ENCODE peak calls at places on chromosome 11, in seven cellular contexts. One of them, this sample, is unnamed.

GRCh38 chr11:2762451-2762850 is 62.7 kb upstream of the KCNQ1OT1 start:
- DNase-seq in SK-N-SH: no peak
- DNase-seq in GM12878: no peak
- DNase-seq in HCT116: no peak
- DNase-seq in K562: no peak
- DNase-seq in HepG2: no peak
- DNase-seq in H1: no peak
- DNase-seq in this sample: no peak

GRCh38 chr11:44065161-44065571 is 904 bp upstream of the ACCS start:
- DNase-seq in K562: no peak
- DNase-seq in H1: peak
- DNase-seq in GM12878: no peak
- DNase-seq in HepG2: no peak
- DNase-seq in HCT116: no peak
- DNase-seq in SK-N-SH: no peak
- DNase-seq in this sample: no peak

GRCh38 chr11:120727752-120728151 is 216.2 kb downstream of the GRIK4 start:
- DNase-seq in K562: no peak
- DNase-seq in GM12878: no peak
- DNase-seq in H1: no peak
- DNase-seq in HepG2: no peak
- DNase-seq in HCT116: no peak
- DNase-seq in SK-N-SH: no peak
- DNase-seq in this sample: no peak

GRCh38 chr11:2166091-2166851 is 5.3 kb upstream of the INS start:
- DNase-seq in GM12878: no peak
- DNase-seq in HCT116: no peak
- DNase-seq in SK-N-SH: no peak
- DNase-seq in K562: peak
- DNase-seq in HepG2: no peak
- DNase-seq in H1: no peak
- DNase-seq in this sample: no peak

GRCh38 chr11:15615412-15616096 is 500.8 kb downstream of the INSC start:
- DNase-seq in HepG2: no peak
- DNase-seq in H1: no peak
- DNase-seq in K562: no peak
- DNase-seq in GM12878: no peak
- DNase-seq in HCT116: no peak
- DNase-seq in SK-N-SH: no peak
- DNase-seq in this sample: no peak

GRCh38 chr11:25377466-25377865 is 880.6 kb downstream of the LUZP2 start:
- DNase-seq in K562: no peak
- DNase-seq in H1: no peak
- DNase-seq in GM12878: no peak
- DNase-seq in SK-N-SH: no peak
- DNase-seq in HCT116: no peak
- DNase-seq in HepG2: no peak
- DNase-seq in this sample: no peak

GRCh38 chr11:16358726-16359125 is 2.4 kb upstream of the SOX6 start:
- DNase-seq in HCT116: no peak
- DNase-seq in HepG2: no peak
- DNase-seq in K562: no peak
- DNase-seq in GM12878: no peak
- DNase-seq in H1: no peak
- DNase-seq in SK-N-SH: no peak
- DNase-seq in this sample: no peak

GRCh38 chr11:12871788-12872321 is 137.3 kb upstream of the RASSF10 start:
- DNase-seq in HCT116: no peak
- DNase-seq in H1: no peak
- DNase-seq in K562: peak
- DNase-seq in GM12878: no peak
- DNase-seq in HepG2: no peak
- DNase-seq in SK-N-SH: no peak
- DNase-seq in this sample: no peak

GRCh38 chr11:26849009-26849408 is 127.1 kb upstream of the SLC5A12 start:
- DNase-seq in HepG2: no peak
- DNase-seq in GM12878: no peak
- DNase-seq in HCT116: no peak
- DNase-seq in H1: no peak
- DNase-seq in K562: no peak
- DNase-seq in SK-N-SH: no peak
- DNase-seq in this sample: no peak

GRCh38 chr11:130992788-130993187 is 76.5 kb upstream of the SNX19 start:
- DNase-seq in HCT116: no peak
- DNase-seq in HepG2: no peak
- DNase-seq in K562: no peak
- DNase-seq in SK-N-SH: no peak
- DNase-seq in H1: no peak
- DNase-seq in GM12878: no peak
- DNase-seq in this sample: no peak

GRCh38 chr11:62507023-62507422 is 39.6 kb downstream of the AHNAK start:
- DNase-seq in HCT116: no peak
- DNase-seq in SK-N-SH: no peak
- DNase-seq in GM12878: no peak
- DNase-seq in K562: no peak
- DNase-seq in HepG2: no peak
- DNase-seq in H1: no peak
- DNase-seq in this sample: no peak

GRCh38 chr11:115623021-115623451 is 118.8 kb upstream of the CADM1 start:
- DNase-seq in HepG2: peak
- DNase-seq in HCT116: no peak
- DNase-seq in SK-N-SH: no peak
- DNase-seq in GM12878: no peak
- DNase-seq in K562: no peak
- DNase-seq in H1: no peak
- DNase-seq in this sample: peak
- H3K27ac ChIP-seq in HepG2: no peak
- H3K27ac ChIP-seq in HCT116: no peak
- H3K27ac ChIP-seq in SK-N-SH: no peak
- H3K27ac ChIP-seq in GM12878: no peak
- H3K27ac ChIP-seq in K562: no peak
- H3K27ac ChIP-seq in H1: no peak
- H3K27ac ChIP-seq in this sample: no peak

GRCh38 chr11:103985041-103985440 is 51.4 kb upstream of the DDI1 start:
- DNase-seq in H1: no peak
- DNase-seq in HepG2: no peak
- DNase-seq in SK-N-SH: no peak
- DNase-seq in HCT116: no peak
- DNase-seq in K562: no peak
- DNase-seq in GM12878: no peak
- DNase-seq in this sample: no peak

GRCh38 chr11:103987631-103988594 is 48.5 kb upstream of the DDI1 start:
- DNase-seq in GM12878: no peak
- DNase-seq in HepG2: no peak
- DNase-seq in SK-N-SH: no peak
- DNase-seq in K562: no peak
- DNase-seq in H1: peak
- DNase-seq in HCT116: no peak
- DNase-seq in this sample: no peak

GRCh38 chr11:103993502-103993901 is 42.9 kb upstream of the DDI1 start:
- DNase-seq in HCT116: no peak
- DNase-seq in GM12878: no peak
- DNase-seq in K562: no peak
- DNase-seq in SK-N-SH: no peak
- DNase-seq in HepG2: no peak
- DNase-seq in H1: no peak
- DNase-seq in this sample: no peak

GRCh38 chr11:103994111-103994510 is 42.3 kb upstream of the DDI1 start:
- DNase-seq in H1: no peak
- DNase-seq in GM12878: no peak
- DNase-seq in HCT116: no peak
- DNase-seq in SK-N-SH: no peak
- DNase-seq in HepG2: no peak
- DNase-seq in K562: no peak
- DNase-seq in this sample: no peak

DNA sequence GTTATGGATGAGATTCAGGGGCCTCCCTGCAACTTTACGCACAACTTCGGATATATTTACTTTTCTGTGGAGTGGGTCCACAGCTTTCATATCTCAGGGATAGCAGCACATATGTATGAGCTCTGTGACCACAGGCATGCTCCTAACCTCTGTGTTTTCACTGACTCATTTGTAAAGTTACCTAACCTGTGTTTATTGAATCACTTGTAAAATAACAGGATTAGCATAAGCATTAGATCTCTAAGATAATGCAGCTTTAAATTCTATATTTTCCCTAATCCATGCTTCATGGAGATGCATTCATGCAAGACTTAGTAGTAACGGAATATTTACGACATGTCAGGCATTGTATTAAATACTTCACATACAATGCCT is 47.9 kb upstream of the DDI1 start:
- DNase-seq in HCT116: no peak
- DNase-seq in SK-N-SH: no peak
- DNase-seq in H1: no peak
- DNase-seq in K562: no peak
- DNase-seq in GM12878: no peak
- DNase-seq in HepG2: no peak
- DNase-seq in this sample: no peak
- TF ChIP-seq SIN3A in HCT116: no peak
- TF ChIP-seq SIN3A in SK-N-SH: no peak
- TF ChIP-seq SIN3A in H1: no peak
- TF ChIP-seq SIN3A in K562: no peak
- TF ChIP-seq SIN3A in GM12878: no peak
- TF ChIP-seq SIN3A in HepG2: no peak
- TF ChIP-seq SIN3A in this sample: no peak

DNA sequence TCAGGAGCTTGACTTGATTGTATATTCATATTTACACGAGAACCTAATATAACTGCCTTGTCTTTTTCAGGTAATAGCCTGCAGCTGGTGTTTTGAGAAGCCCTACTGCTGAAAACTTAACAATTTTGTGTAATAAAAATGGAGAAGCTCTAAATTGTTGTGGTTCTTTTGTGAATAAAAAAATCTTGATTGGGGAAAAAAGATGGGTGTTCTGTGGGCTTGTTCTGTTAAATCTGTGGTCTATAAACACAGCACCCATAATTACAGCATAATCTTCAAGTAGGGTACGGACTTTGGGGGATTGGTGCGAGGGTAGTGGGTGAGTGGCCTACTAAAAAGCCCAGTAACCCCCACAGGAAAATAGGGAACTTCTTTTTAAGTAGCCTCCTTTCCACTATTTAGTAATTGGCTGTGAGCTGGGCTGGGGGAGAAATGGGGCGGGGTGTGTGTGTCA is 7.5 kb downstream of the MALAT1 start:
- DNase-seq in GM12878: no peak
- DNase-seq in H1: no peak
- DNase-seq in HepG2: no peak
- DNase-seq in K562: no peak
- DNase-seq in HCT116: no peak
- DNase-seq in SK-N-SH: no peak
- DNase-seq in this sample: peak
- H3K4me3 ChIP-seq in GM12878: peak
- H3K4me3 ChIP-seq in H1: peak
- H3K4me3 ChIP-seq in HepG2: no peak
- H3K4me3 ChIP-seq in K562: peak
- H3K4me3 ChIP-seq in HCT116: no peak
- H3K4me3 ChIP-seq in SK-N-SH: peak
- H3K4me3 ChIP-seq in this sample: peak

DNA sequence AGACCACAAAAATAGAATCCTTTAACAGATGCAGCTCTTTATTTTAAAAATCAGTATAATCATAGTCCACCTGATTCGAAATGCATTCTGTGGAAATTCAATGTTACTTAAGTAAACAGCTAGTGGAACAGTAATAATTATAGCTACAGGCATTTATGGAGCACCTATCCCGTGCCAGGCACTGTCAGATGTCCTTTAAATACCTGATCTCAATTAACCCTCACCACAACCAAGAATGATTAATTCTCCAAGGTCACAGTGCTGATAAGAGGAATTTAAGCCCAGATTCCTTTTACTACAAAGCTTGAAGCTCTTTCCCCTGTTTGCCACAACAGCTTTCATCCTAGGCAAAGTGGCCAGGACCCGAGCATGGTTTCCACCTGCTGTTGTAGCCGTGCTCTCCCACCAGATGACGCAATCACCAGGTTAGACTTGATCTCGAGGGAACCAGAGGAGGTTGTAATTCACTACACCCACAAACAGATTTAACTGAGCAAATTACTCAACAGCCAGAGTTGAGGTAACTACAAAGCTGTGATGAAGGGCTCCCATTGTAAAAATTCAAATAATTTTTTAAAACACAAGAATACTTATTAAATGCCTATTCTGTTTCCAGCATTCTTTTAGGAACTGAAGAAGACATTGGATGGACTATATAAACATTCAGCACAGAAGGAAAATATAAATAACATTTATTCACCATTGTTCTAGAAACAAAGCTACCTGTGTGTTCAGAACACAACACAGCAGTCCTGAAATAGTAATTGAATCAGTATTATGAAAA is 10.3 kb downstream of the PRDM10 start:
- DNase-seq in HepG2: peak
- DNase-seq in HCT116: peak
- DNase-seq in SK-N-SH: peak
- DNase-seq in H1: no peak
- DNase-seq in GM12878: no peak
- DNase-seq in K562: peak
- DNase-seq in this sample: no peak
- H3K27ac ChIP-seq in HepG2: peak
- H3K27ac ChIP-seq in HCT116: no peak
- H3K27ac ChIP-seq in SK-N-SH: peak
- H3K27ac ChIP-seq in H1: no peak
- H3K27ac ChIP-seq in GM12878: no peak
- H3K27ac ChIP-seq in K562: no peak
- H3K27ac ChIP-seq in this sample: peak

DNA sequence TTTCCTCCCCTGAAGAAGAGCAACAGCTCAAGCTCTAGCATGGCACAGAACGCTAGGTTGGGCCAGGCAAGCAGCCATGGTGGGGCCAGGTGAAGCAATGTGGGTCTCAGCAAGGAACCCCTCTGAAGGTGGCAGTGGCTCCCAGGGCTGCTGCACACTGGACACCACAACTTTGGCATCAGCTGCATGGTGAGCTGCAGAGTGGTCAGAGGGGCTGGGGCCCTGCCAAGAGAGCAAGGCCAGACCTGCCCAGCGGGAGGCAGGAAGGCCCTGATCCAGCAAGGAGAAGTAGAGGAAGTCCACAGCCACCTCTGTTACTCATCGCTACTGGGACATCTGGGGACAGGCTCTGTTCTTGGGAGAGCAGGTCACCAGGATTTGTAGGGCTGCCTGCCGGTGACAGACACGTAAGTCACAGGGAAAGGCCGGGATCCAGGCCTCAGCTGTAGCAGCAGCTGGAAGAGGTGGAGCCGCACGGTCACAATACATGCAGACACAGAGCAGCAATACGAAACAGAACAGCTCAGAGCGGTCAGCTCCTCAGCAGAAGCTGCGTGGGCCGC is 12.4 kb downstream of the CYB561A3 start:
- DNase-seq in SK-N-SH: no peak
- DNase-seq in K562: no peak
- DNase-seq in GM12878: no peak
- DNase-seq in HCT116: no peak
- DNase-seq in HepG2: no peak
- DNase-seq in H1: no peak
- DNase-seq in this sample: no peak
- TF ChIP-seq SIN3A in SK-N-SH: no peak
- TF ChIP-seq SIN3A in K562: no peak
- TF ChIP-seq SIN3A in GM12878: no peak
- TF ChIP-seq SIN3A in HCT116: no peak
- TF ChIP-seq SIN3A in HepG2: no peak
- TF ChIP-seq SIN3A in H1: no peak
- TF ChIP-seq SIN3A in this sample: no peak